ENCODE peak calls at places on chromosomes 4 and X, in seven cellular contexts. One of them, this sample, is unnamed.

GRCh38 chr4:86891785-86892638 is at the start of gene C4orf36:
- DNase-seq in lung: peak; percentile 86
- DNase-seq in cardiac muscle cell: peak; percentile 65
- DNase-seq in endodermal cell: peak; percentile 94
- DNase-seq in naive thymus-derived CD4-positive, alpha-beta T cell: peak; percentile 18
- DNase-seq in left ventricle myocardium inferior: peak; percentile 50
- DNase-seq in adrenal gland: peak; percentile 79
- DNase-seq in this sample: peak; percentile 67

GRCh38 chr4:8212606-8213005 is 13.5 kb downstream of the SH3TC1 start:
- DNase-seq in lung: no peak
- DNase-seq in cardiac muscle cell: no peak
- DNase-seq in endodermal cell: no peak
- DNase-seq in naive thymus-derived CD4-positive, alpha-beta T cell: no peak
- DNase-seq in left ventricle myocardium inferior: no peak
- DNase-seq in adrenal gland: no peak
- DNase-seq in this sample: no peak

GRCh38 chr4:164337219-164337944 is 416.5 kb upstream of the SMIM31 start:
- DNase-seq in lung: no peak
- DNase-seq in cardiac muscle cell: no peak
- DNase-seq in endodermal cell: no peak
- DNase-seq in naive thymus-derived CD4-positive, alpha-beta T cell: no peak
- DNase-seq in left ventricle myocardium inferior: no peak
- DNase-seq in adrenal gland: no peak
- DNase-seq in this sample: no peak

GRCh38 chr4:103046416-103047290 is 27.1 kb upstream of the SLC9B1 start:
- DNase-seq in lung: no peak
- DNase-seq in cardiac muscle cell: peak; percentile 63
- DNase-seq in endodermal cell: peak; percentile 68
- DNase-seq in naive thymus-derived CD4-positive, alpha-beta T cell: peak; percentile 59
- DNase-seq in left ventricle myocardium inferior: no peak
- DNase-seq in adrenal gland: peak; percentile 19
- DNase-seq in this sample: no peak

GRCh38 chrX:22950278-22951266 is 49.2 kb upstream of the DDX53 start:
- DNase-seq in lung: no peak
- DNase-seq in cardiac muscle cell: no peak
- DNase-seq in endodermal cell: no peak
- DNase-seq in naive thymus-derived CD4-positive, alpha-beta T cell: no peak
- DNase-seq in left ventricle myocardium inferior: no peak
- DNase-seq in adrenal gland: peak; percentile 64
- DNase-seq in this sample: no peak

GRCh38 chr4:80202784-80203553 is 5.7 kb downstream of the PRDM8 start:
- DNase-seq in lung: no peak
- DNase-seq in cardiac muscle cell: peak; percentile 55
- DNase-seq in endodermal cell: peak; percentile 81
- DNase-seq in naive thymus-derived CD4-positive, alpha-beta T cell: peak; percentile 53
- DNase-seq in left ventricle myocardium inferior: no peak
- DNase-seq in adrenal gland: no peak
- DNase-seq in this sample: no peak

GRCh38 chrX:103073442-103073841 is 9.5 kb upstream of the BEX1 start:
- DNase-seq in lung: no peak
- DNase-seq in cardiac muscle cell: no peak
- DNase-seq in endodermal cell: no peak
- DNase-seq in naive thymus-derived CD4-positive, alpha-beta T cell: no peak
- DNase-seq in left ventricle myocardium inferior: no peak
- DNase-seq in adrenal gland: no peak
- DNase-seq in this sample: no peak

GRCh38 chr4:125517831-125518230 is 203.1 kb downstream of the FAT4 start:
- DNase-seq in lung: no peak
- DNase-seq in cardiac muscle cell: no peak
- DNase-seq in endodermal cell: no peak
- DNase-seq in naive thymus-derived CD4-positive, alpha-beta T cell: no peak
- DNase-seq in left ventricle myocardium inferior: no peak
- DNase-seq in adrenal gland: no peak
- DNase-seq in this sample: no peak

GRCh38 chr4:48178931-48179330 is 44.9 kb upstream of the TXK start:
- DNase-seq in lung: no peak
- DNase-seq in cardiac muscle cell: no peak
- DNase-seq in endodermal cell: peak; percentile 51
- DNase-seq in naive thymus-derived CD4-positive, alpha-beta T cell: no peak
- DNase-seq in left ventricle myocardium inferior: no peak
- DNase-seq in adrenal gland: no peak
- DNase-seq in this sample: no peak

GRCh38 chr4:151703401-151703800 is 57.4 kb downstream of the GATB start:
- DNase-seq in lung: no peak
- DNase-seq in cardiac muscle cell: no peak
- DNase-seq in endodermal cell: no peak
- DNase-seq in naive thymus-derived CD4-positive, alpha-beta T cell: no peak
- DNase-seq in left ventricle myocardium inferior: no peak
- DNase-seq in adrenal gland: no peak
- DNase-seq in this sample: no peak

GRCh38 chrX:107714196-107714811 is 61.3 kb downstream of the TSC22D3 start:
- DNase-seq in lung: no peak
- DNase-seq in cardiac muscle cell: no peak
- DNase-seq in endodermal cell: peak; percentile 72
- DNase-seq in naive thymus-derived CD4-positive, alpha-beta T cell: no peak
- DNase-seq in left ventricle myocardium inferior: no peak
- DNase-seq in adrenal gland: peak; percentile 28
- DNase-seq in this sample: no peak

GRCh38 chrX:107715331-107716044 is 60.1 kb downstream of the TSC22D3 start:
- DNase-seq in lung: no peak
- DNase-seq in cardiac muscle cell: no peak
- DNase-seq in endodermal cell: peak; percentile 60
- DNase-seq in naive thymus-derived CD4-positive, alpha-beta T cell: peak; percentile 31
- DNase-seq in left ventricle myocardium inferior: no peak
- DNase-seq in adrenal gland: peak; percentile 25
- DNase-seq in this sample: no peak

GRCh38 chrX:107716816-107717700 is 58.5 kb downstream of the TSC22D3 start:
- DNase-seq in lung: peak; percentile 92
- DNase-seq in cardiac muscle cell: peak; percentile 66
- DNase-seq in endodermal cell: peak; percentile 93
- DNase-seq in naive thymus-derived CD4-positive, alpha-beta T cell: peak; percentile 93
- DNase-seq in left ventricle myocardium inferior: peak; percentile 83
- DNase-seq in adrenal gland: peak; percentile 89
- DNase-seq in this sample: peak; percentile 97

GRCh38 chrX:107718156-107718621 is 57.4 kb downstream of the TSC22D3 start:
- DNase-seq in lung: peak; percentile 87
- DNase-seq in cardiac muscle cell: peak; percentile 78
- DNase-seq in endodermal cell: peak; percentile 95
- DNase-seq in naive thymus-derived CD4-positive, alpha-beta T cell: peak; percentile 73
- DNase-seq in left ventricle myocardium inferior: no peak
- DNase-seq in adrenal gland: peak; percentile 83
- DNase-seq in this sample: peak; percentile 90

GRCh38 chrX:107716045-107716684 is 59.4 kb downstream of the TSC22D3 start:
- DNase-seq in lung: no peak
- DNase-seq in cardiac muscle cell: peak; percentile 71
- DNase-seq in endodermal cell: peak; percentile 89
- DNase-seq in naive thymus-derived CD4-positive, alpha-beta T cell: peak; percentile 42
- DNase-seq in left ventricle myocardium inferior: no peak
- DNase-seq in adrenal gland: peak; percentile 18
- DNase-seq in this sample: no peak
- H3K4me1 ChIP-seq in lung: peaks cover 6% of the 10 kb centered on the region
- H3K4me1 ChIP-seq in cardiac muscle cell: peaks cover 44% of the 10 kb centered on the region
- H3K4me1 ChIP-seq in endodermal cell: no peaks in the 10 kb centered on the region
- H3K4me1 ChIP-seq in naive thymus-derived CD4-positive, alpha-beta T cell: peaks cover 42% of the 10 kb centered on the region
- H3K4me1 ChIP-seq in left ventricle myocardium inferior: peaks cover 70% of the 10 kb centered on the region
- H3K4me1 ChIP-seq in adrenal gland: peaks cover 47% of the 10 kb centered on the region
- H3K4me1 ChIP-seq in this sample: no peaks in the 10 kb centered on the region

DNA sequence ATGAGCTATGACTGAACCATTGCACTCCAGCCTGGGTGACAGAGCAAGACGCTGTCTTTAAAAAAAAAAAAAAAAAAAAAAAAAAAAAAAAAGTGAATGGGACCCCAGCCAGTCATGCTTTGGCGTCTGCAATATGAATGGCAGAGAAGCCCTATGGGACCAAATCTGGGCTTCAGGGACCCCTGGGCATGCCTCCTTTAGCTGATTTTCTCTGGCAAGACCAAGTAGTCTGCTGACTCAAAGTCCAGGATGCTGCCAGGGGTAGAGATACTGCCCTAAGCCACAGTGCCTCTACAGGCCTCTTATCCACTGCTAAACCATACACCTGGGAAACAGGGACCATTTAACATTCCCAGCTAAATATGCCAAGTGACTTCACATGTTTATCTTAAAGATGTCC is 6.0 kb downstream of the RPS4X start:
- DNase-seq in lung: no peak
- DNase-seq in cardiac muscle cell: no peak
- DNase-seq in endodermal cell: no peak
- DNase-seq in naive thymus-derived CD4-positive, alpha-beta T cell: no peak
- DNase-seq in left ventricle myocardium inferior: no peak
- DNase-seq in adrenal gland: no peak
- DNase-seq in this sample: no peak
- H3K4me1 ChIP-seq in lung: peaks cover 4% of the 10 kb centered on the region
- H3K4me1 ChIP-seq in cardiac muscle cell: no peaks in the 10 kb centered on the region
- H3K4me1 ChIP-seq in endodermal cell: no peaks in the 10 kb centered on the region
- H3K4me1 ChIP-seq in naive thymus-derived CD4-positive, alpha-beta T cell: peaks cover 29% of the 10 kb centered on the region
- H3K4me1 ChIP-seq in left ventricle myocardium inferior: peaks cover 14% of the 10 kb centered on the region
- H3K4me1 ChIP-seq in adrenal gland: peaks cover 30% of the 10 kb centered on the region
- H3K4me1 ChIP-seq in this sample: peaks cover 9% of the 10 kb centered on the region

GRCh38 chrX:32269877-32270276 is 941.5 kb downstream of the DMD start:
- DNase-seq in lung: no peak
- DNase-seq in cardiac muscle cell: no peak
- DNase-seq in endodermal cell: no peak
- DNase-seq in naive thymus-derived CD4-positive, alpha-beta T cell: no peak
- DNase-seq in left ventricle myocardium inferior: no peak
- DNase-seq in adrenal gland: no peak
- DNase-seq in this sample: no peak
- H3K4me1 ChIP-seq in lung: peaks cover 2% of the 10 kb centered on the region
- H3K4me1 ChIP-seq in cardiac muscle cell: peaks cover 8% of the 10 kb centered on the region
- H3K4me1 ChIP-seq in endodermal cell: no peaks in the 10 kb centered on the region
- H3K4me1 ChIP-seq in naive thymus-derived CD4-positive, alpha-beta T cell: no peaks in the 10 kb centered on the region
- H3K4me1 ChIP-seq in left ventricle myocardium inferior: no peaks in the 10 kb centered on the region
- H3K4me1 ChIP-seq in adrenal gland: no peaks in the 10 kb centered on the region
- H3K4me1 ChIP-seq in this sample: no peaks in the 10 kb centered on the region

GRCh38 chr4:177320721-177321120 is 11.0 kb downstream of the NEIL3 start:
- DNase-seq in lung: no peak
- DNase-seq in cardiac muscle cell: no peak
- DNase-seq in endodermal cell: no peak
- DNase-seq in naive thymus-derived CD4-positive, alpha-beta T cell: no peak
- DNase-seq in left ventricle myocardium inferior: no peak
- DNase-seq in adrenal gland: no peak
- DNase-seq in this sample: no peak
- H3K4me1 ChIP-seq in lung: no peaks in the 10 kb centered on the region
- H3K4me1 ChIP-seq in cardiac muscle cell: peaks cover 9% of the 10 kb centered on the region
- H3K4me1 ChIP-seq in endodermal cell: peaks cover 10% of the 10 kb centered on the region
- H3K4me1 ChIP-seq in naive thymus-derived CD4-positive, alpha-beta T cell: peaks cover 12% of the 10 kb centered on the region
- H3K4me1 ChIP-seq in left ventricle myocardium inferior: no peaks in the 10 kb centered on the region
- H3K4me1 ChIP-seq in adrenal gland: no peaks in the 10 kb centered on the region
- H3K4me1 ChIP-seq in this sample: no peaks in the 10 kb centered on the region

GRCh38 chr4:1049591-1049905 is 38.1 kb downstream of the FGFRL1 start:
- DNase-seq in lung: no peak
- DNase-seq in cardiac muscle cell: no peak
- DNase-seq in endodermal cell: no peak
- DNase-seq in naive thymus-derived CD4-positive, alpha-beta T cell: no peak
- DNase-seq in left ventricle myocardium inferior: peak; percentile 13
- DNase-seq in adrenal gland: peak; percentile 7
- DNase-seq in this sample: no peak
- H3K4me1 ChIP-seq in lung: no peaks in the 10 kb centered on the region
- H3K4me1 ChIP-seq in cardiac muscle cell: no peaks in the 10 kb centered on the region
- H3K4me1 ChIP-seq in endodermal cell: no peaks in the 10 kb centered on the region
- H3K4me1 ChIP-seq in naive thymus-derived CD4-positive, alpha-beta T cell: no peaks in the 10 kb centered on the region
- H3K4me1 ChIP-seq in left ventricle myocardium inferior: peaks cover 12% of the 10 kb centered on the region
- H3K4me1 ChIP-seq in adrenal gland: no peaks in the 10 kb centered on the region
- H3K4me1 ChIP-seq in this sample: peaks cover 14% of the 10 kb centered on the region

GRCh38 chr4:6281436-6282144 is 11.9 kb downstream of the WFS1 start:
- DNase-seq in lung: no peak
- DNase-seq in cardiac muscle cell: no peak
- DNase-seq in endodermal cell: no peak
- DNase-seq in naive thymus-derived CD4-positive, alpha-beta T cell: no peak
- DNase-seq in left ventricle myocardium inferior: peak; percentile 69
- DNase-seq in adrenal gland: peak; percentile 72
- DNase-seq in this sample: peak; percentile 71
- H3K4me1 ChIP-seq in lung: peaks cover 11% of the 10 kb centered on the region
- H3K4me1 ChIP-seq in cardiac muscle cell: no peaks in the 10 kb centered on the region
- H3K4me1 ChIP-seq in endodermal cell: no peaks in the 10 kb centered on the region
- H3K4me1 ChIP-seq in naive thymus-derived CD4-positive, alpha-beta T cell: no peaks in the 10 kb centered on the region
- H3K4me1 ChIP-seq in left ventricle myocardium inferior: peaks cover 66% of the 10 kb centered on the region
- H3K4me1 ChIP-seq in adrenal gland: peaks cover 49% of the 10 kb centered on the region
- H3K4me1 ChIP-seq in this sample: peaks cover 63% of the 10 kb centered on the region

DNA sequence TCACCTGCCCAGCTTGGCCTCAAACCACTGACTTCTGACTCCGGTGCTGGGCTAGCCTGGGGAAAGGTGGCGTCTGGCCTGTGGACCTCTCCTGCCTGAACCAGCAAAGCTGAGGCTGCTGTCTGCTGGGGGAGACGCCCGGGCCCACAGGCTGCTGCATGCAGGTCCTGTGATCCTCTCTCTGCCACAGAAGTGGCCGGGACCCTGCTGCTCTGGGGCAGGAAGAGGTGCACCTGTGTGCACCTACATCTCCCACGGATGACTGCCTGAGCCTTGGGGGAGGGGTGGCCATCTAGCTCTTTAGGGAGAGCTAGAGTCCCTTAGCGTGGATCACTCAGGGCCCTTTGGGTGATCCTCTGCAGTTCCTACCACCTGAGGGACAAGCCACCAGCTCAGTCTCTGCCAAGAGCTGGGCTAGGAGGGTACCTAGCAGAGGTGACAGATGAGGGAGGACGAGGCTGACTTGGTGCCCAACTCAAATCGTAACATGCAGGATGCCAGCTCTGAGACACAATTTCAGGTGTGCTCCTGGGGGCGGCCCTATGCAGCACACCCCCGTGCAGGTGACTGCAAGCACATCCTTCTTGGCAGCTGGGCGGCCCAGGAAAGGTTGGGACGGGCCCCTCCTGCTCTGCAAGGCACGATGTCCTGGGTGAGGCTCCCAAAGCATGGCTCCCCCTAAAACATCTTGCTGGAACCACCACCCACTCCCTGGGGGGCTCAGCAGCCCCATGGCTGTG is 22.5 kb downstream of the LETM1 start:
- DNase-seq in lung: no peak
- DNase-seq in cardiac muscle cell: no peak
- DNase-seq in endodermal cell: no peak
- DNase-seq in naive thymus-derived CD4-positive, alpha-beta T cell: no peak
- DNase-seq in left ventricle myocardium inferior: no peak
- DNase-seq in adrenal gland: no peak
- DNase-seq in this sample: no peak
- H3K4me1 ChIP-seq in lung: no peaks in the 10 kb centered on the region
- H3K4me1 ChIP-seq in cardiac muscle cell: peaks cover 7% of the 10 kb centered on the region
- H3K4me1 ChIP-seq in endodermal cell: no peaks in the 10 kb centered on the region
- H3K4me1 ChIP-seq in naive thymus-derived CD4-positive, alpha-beta T cell: no peaks in the 10 kb centered on the region
- H3K4me1 ChIP-seq in left ventricle myocardium inferior: no peaks in the 10 kb centered on the region
- H3K4me1 ChIP-seq in adrenal gland: peaks cover 8% of the 10 kb centered on the region
- H3K4me1 ChIP-seq in this sample: no peaks in the 10 kb centered on the region